ENCODE peak calls at places on chromosomes 16 and 17, in seven cellular contexts. E, R, C, U, K, O and V are unnamed samples.

GRCh38 chr17:27554152-27554551 is 76.8 kb upstream of the LGALS9 start:
- DNase-seq in E (no peak), R (no peak), C (no peak), U (no peak), K (no peak), O (peak; percentile 48), V (no peak)

GRCh38 chr16:11393861-11394592 is 48.8 kb downstream of the RMI2 start:
- DNase-seq in E (no peak), R (no peak), C (peak; percentile 9), U (no peak), K (no peak), O (no peak), V (no peak)

GRCh38 chr16:83626676-83627075 is 181.1 kb upstream of the HSBP1 start:
- DNase-seq in E (no peak), R (peak; percentile 16), C (no peak), U (no peak), K (no peak), O (no peak), V (no peak)

GRCh38 chr17:63946440-63947363 is 14.6 kb upstream of the CD79B start:
- DNase-seq in E (peak; percentile 91), R (peak; percentile 85), C (peak; percentile 91), U (peak; percentile 22), K (no peak), O (peak; percentile 48), V (no peak)

GRCh38 chr17:5364156-5364555 is 55.3 kb downstream of the NUP88 start:
- DNase-seq in E (no peak), R (no peak), C (no peak), U (no peak), K (no peak), O (no peak), V (no peak)

GRCh38 chr17:82105882-82106696 is 8.1 kb upstream of the FASN start:
- DNase-seq in E (peak; percentile 59), R (peak; percentile 79), C (peak; percentile 97), U (peak; percentile 82), K (peak; percentile 51), O (peak; percentile 94), V (peak; percentile 44)

GRCh38 chr16:82924075-82924854 is 297.5 kb downstream of the CDH13 start:
- DNase-seq in E (no peak), R (no peak), C (no peak), U (no peak), K (no peak), O (no peak), V (no peak)

GRCh38 chr17:47806913-47807255 is 14.7 kb downstream of the OSBPL7 start:
- DNase-seq in E (no peak), R (no peak), C (no peak), U (no peak), K (no peak), O (no peak), V (no peak)

GRCh38 chr16:86508947-86509758 is 1.2 kb upstream of the FOXF1 start:
- DNase-seq in E (no peak), R (peak; percentile 69), C (no peak), U (peak; percentile 32), K (no peak), O (no peak), V (no peak)

GRCh38 chr16:86505899-86506864 is 4.1 kb upstream of the FOXF1 start:
- DNase-seq in E (no peak), R (no peak), C (no peak), U (no peak), K (no peak), O (no peak), V (no peak)

GRCh38 chr16:86508028-86508946 is 2.0 kb upstream of the FOXF1 start:
- DNase-seq in E (no peak), R (peak; percentile 79), C (no peak), U (no peak), K (no peak), O (no peak), V (no peak)

GRCh38 chr16:86505185-86505898 is 5.0 kb upstream of the FOXF1 start:
- DNase-seq in E (no peak), R (peak; percentile 70), C (no peak), U (no peak), K (no peak), O (no peak), V (no peak)

DNA sequence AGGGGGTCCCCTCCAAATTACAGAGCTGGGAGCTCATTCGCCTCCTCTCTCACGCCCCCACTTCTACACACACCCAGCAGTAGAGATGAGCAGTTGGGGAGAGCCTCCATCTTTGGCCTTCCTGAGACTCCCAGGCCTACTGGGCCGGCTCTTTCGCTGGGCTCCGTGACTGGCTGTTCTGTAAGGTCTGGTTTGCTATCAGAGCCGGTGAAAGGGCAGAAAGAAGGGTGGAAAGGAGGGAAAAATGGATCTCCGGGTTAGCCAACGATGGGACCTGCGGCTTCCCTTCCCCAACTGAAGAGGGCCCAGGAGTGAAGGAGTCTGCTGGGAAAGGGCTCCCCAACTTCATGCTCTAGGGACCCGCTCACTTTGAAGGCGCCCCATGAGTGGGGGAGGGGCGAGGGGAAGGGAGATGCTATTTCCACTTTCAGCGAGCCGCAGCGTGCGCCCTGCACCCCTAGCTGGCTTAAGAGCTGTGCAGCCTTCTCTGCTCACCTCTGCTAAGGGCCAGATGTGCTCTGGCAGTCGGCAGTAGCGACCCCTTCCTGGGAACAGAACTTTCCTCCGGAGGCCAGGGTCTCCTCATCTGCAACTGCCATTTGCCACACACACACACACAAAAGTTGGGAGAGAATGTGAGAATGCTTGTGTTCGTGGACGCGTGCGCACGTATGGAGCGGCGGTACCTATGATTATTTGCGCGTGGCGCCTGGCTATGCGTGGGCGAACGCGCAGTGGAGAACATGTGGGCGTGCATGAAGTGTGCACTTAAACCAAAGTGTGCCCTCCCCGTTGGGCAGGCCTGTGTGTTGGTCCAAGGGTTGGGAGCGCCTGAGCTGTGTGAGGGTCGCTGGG is 2.9 kb upstream of the FOXF1 start:
- DNase-seq in E (no peak), R (no peak), C (no peak), U (no peak), K (no peak), O (no peak), V (no peak)
- H3K4me3 ChIP-seq in E (no peak overlapping the region), R (peak overlapping the region; percentile 7), C (no peak overlapping the region), U (no peak overlapping the region), K (no peak overlapping the region), O (no peak overlapping the region), V (peak overlapping the region; percentile 37)

GRCh38 chr17:15918661-15919259 is 26.2 kb upstream of the ADORA2B start:
- DNase-seq in E (no peak), R (no peak), C (no peak), U (no peak), K (no peak), O (no peak), V (no peak)
- TF ChIP-seq YY1 in E (no peak), R (no peak), C (no peak), U (no peak), K (no peak), O (no peak), V (no peak)

GRCh38 chr17:62778990-62779681 is 29.0 kb downstream of the MARCHF10 start:
- DNase-seq in E (peak; percentile 20), R (no peak), C (peak; percentile 45), U (peak; percentile 88), K (no peak), O (peak; percentile 48), V (no peak)
- H3K4me3 ChIP-seq in E (no peak overlapping the region), R (no peak overlapping the region), C (no peak overlapping the region), U (no peak overlapping the region), K (no peak overlapping the region), O (no peak overlapping the region), V (no peak overlapping the region)

GRCh38 chr17:76714336-76714735 is 3.6 kb upstream of the MXRA7 start:
- DNase-seq in E (no peak), R (no peak), C (no peak), U (no peak), K (no peak), O (no peak), V (no peak)
- TF ChIP-seq YY1 in E (no peak), R (no peak), C (no peak), U (no peak), K (no peak), O (no peak), V (no peak)

DNA sequence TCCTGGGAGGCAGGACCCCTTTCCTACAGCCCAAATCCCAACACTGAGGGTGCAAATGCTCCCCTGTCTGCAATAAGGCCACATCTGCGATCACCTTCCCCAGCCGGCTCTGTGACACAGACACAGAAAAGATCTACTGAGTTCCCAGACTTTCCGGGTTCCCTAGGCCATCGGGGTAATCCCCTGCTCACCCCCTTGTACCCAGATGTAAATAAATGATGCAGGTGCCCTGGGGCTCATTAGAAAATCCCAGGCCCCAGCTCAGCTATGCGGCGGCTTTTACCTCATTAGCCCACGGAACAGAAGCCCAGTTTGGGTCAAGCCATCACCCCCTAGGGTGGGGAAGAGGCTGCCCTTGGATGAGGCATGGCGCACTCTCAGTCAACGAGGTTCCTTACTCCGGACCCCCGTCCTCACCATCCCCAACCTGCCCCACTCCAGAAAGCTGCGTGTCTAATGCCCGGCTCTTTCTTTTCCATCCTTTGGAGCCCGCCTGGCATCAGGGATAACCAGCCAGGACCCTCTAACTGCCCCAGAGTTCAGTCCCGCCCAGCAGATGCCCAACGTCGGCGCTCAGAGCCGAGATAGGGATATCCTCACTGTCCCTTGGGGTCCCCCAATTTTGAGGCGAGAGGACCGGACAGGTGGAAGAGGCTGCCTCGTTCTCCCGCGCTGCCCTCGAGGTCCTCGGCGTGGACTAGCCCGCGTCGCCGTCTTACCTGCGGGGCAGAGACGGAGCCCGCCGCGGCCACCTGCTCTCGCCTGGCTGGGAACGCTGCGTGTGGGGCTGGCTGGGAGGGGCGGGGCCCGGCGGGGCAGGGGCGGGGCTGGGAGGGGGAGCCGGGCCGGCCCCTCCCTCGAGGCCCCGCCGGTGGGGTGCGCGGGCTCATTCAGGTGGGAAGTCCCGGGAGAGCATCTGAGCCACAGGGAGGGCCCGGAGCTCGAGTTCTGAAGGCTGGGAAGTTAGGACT is at the start of gene ZNF385C:
- DNase-seq in E (peak; percentile 87), R (peak; percentile 73), C (peak; percentile 78), U (no peak), K (no peak), O (no peak), V (no peak)
- H3K4me3 ChIP-seq in E (no peak within 1 kb of the TSS), R (peak within 1 kb of the TSS; percentile 25), C (no peak within 1 kb of the TSS), U (no peak within 1 kb of the TSS), K (no peak within 1 kb of the TSS), O (peak within 1 kb of the TSS; percentile 24), V (peak within 1 kb of the TSS; percentile 42)

GRCh38 chr16:88769617-88770458 is 15.2 kb downstream of the PIEZO1 start:
- DNase-seq in E (peak; percentile 85), R (peak; percentile 84), C (peak; percentile 76), U (no peak), K (no peak), O (no peak), V (peak; percentile 77)
- TF ChIP-seq YY1 in E (peak; percentile 23), R (no peak), C (no peak), U (no peak), K (no peak), O (no peak), V (no peak)

GRCh38 chr16:27408012-27408601 is 6.1 kb downstream of the IL21R start:
- DNase-seq in E (no peak), R (no peak), C (no peak), U (no peak), K (peak; percentile 76), O (peak; percentile 89), V (no peak)
- H3K4me3 ChIP-seq in E (no peak overlapping the region), R (no peak overlapping the region), C (no peak overlapping the region), U (no peak overlapping the region), K (peak overlapping the region; percentile 86), O (no peak overlapping the region), V (no peak overlapping the region)